ENCODE peak calls at places on chromosomes 3 and 15, in four cellular contexts. Z is right atrium auricular region, B is colonic mucosa, Q is A673. M is an unnamed sample.

GRCh38 chr15:94119923-94120775 is 111.2 kb upstream of the MCTP2 start:
- DNase-seq in Q (peak), Z (peak), B (peak), M (peak)

GRCh38 chr3:193648542-193649076 is 55.6 kb downstream of the OPA1 start:
- DNase-seq in Q (no peak), Z (no peak), B (no peak), M (no peak)

GRCh38 chr3:187878776-187879524 is 133.7 kb upstream of the BCL6 start:
- DNase-seq in B (no peak), Q (no peak), Z (no peak), M (no peak)

GRCh38 chr3:95615592-95616310 is 1198.6 kb upstream of the EPHA6 start:
- DNase-seq in B (no peak), Q (no peak), Z (no peak), M (no peak)

GRCh38 chr15:67511606-67512005 is 9.3 kb upstream of the C15orf61 start:
- DNase-seq in B (no peak), Q (no peak), Z (no peak), M (no peak)

GRCh38 chr3:186938716-186939115 is 8.4 kb downstream of the ST6GAL1 start:
- DNase-seq in Q (no peak), B (no peak), Z (no peak), M (no peak)

GRCh38 chr3:25916286-25916685 is 126.4 kb downstream of the OXSM start:
- DNase-seq in Z (no peak), Q (no peak), B (no peak), M (no peak)

GRCh38 chr3:19947549-19948071 is 713 bp downstream of the RAB5A start:
- DNase-seq in Z (peak), B (peak), Q (peak), M (peak)

GRCh38 chr3:123635220-123635619 is 50.4 kb upstream of the HACD2 start:
- DNase-seq in Q (no peak), Z (no peak), B (no peak), M (no peak)

GRCh38 chr15:65249641-65250040 is 37.0 kb downstream of the PARP16 start:
- DNase-seq in B (no peak), Q (no peak), Z (no peak), M (no peak)

GRCh38 chr15:31262901-31263671 is 63.5 kb upstream of the KLF13 start:
- DNase-seq in Z (peak), Q (no peak), B (peak), M (no peak)

GRCh38 chr3:139016430-139017048 is 4.2 kb downstream of the PRR23B start:
- DNase-seq in Q (no peak), Z (no peak), B (no peak), M (no peak)

DNA sequence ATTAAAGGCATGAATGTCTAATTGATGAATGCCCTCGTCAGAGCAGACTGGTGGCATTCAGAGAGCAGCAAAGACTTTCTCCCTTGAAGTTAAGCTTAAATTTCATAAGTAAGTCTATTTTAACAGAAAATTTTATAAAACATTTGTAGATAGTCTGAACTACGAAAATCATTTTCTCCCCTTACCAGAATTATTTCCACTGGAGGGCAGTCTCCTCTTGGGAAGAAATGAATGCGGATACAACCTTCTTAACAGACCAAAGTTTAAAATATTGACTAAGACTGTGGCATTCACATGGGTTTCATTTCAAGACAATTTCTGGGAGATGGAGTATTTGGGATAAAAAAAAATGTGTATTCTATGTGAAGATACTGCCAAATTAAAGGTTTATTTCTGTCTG is 669.0 kb downstream of the FHIT start:
- DNase-seq in B (no peak), Z (no peak), Q (no peak), M (no peak)
- TF ChIP-seq CTCF in B (no peak), Z (no peak), Q (no peak), M (no peak)

GRCh38 chr3:32934150-32934742 is 17.2 kb upstream of the CCR4 start:
- DNase-seq in B (peak), Z (no peak), Q (peak), M (peak)

GRCh38 chr3:32940726-32941125 is 10.7 kb upstream of the CCR4 start:
- DNase-seq in Z (no peak), B (no peak), Q (no peak), M (no peak)

GRCh38 chr3:32937331-32937730 is 14.1 kb upstream of the CCR4 start:
- DNase-seq in Q (no peak), B (no peak), Z (no peak), M (peak)
- TF ChIP-seq CTCF in Q (no peak), B (no peak), Z (no peak), M (no peak)

GRCh38 chr15:101115887-101116680 is 135.8 kb downstream of the CHSY1 start:
- DNase-seq in Z (no peak), Q (no peak), B (no peak), M (peak)
- TF ChIP-seq CTCF in Z (no peak), Q (no peak), B (no peak), M (no peak)

GRCh38 chr3:141047168-141047567 is 4.0 kb upstream of the SPSB4 start:
- DNase-seq in B (no peak), Z (no peak), Q (no peak), M (no peak)

GRCh38 chr3:141050913-141051632 is at the start of gene SPSB4:
- DNase-seq in Q (peak), Z (no peak), B (no peak), M (peak)

GRCh38 chr3:141051641-141052569 is 758 bp downstream of the SPSB4 start:
- DNase-seq in B (no peak), Q (no peak), Z (no peak), M (peak)

GRCh38 chr3:141050576-141050912 is 603 bp upstream of the SPSB4 start:
- DNase-seq in B (no peak), Q (peak), Z (no peak), M (no peak)

GRCh38 chr3:141049681-141050080 is 1.5 kb upstream of the SPSB4 start:
- DNase-seq in Z (no peak), Q (peak), B (no peak), M (no peak)
- TF ChIP-seq CTCF in Z (no peak), Q (peak), B (no peak), M (peak)

GRCh38 chr15:91525746-91526145 is 327.8 kb upstream of the SLCO3A1 start:
- DNase-seq in B (no peak), Q (no peak), Z (no peak), M (no peak)

GRCh38 chr15:91521996-91522395 is 331.5 kb upstream of the SLCO3A1 start:
- DNase-seq in Q (no peak), Z (no peak), B (no peak), M (no peak)

GRCh38 chr15:91520848-91521247 is 332.7 kb upstream of the SLCO3A1 start:
- DNase-seq in Q (no peak), Z (no peak), B (no peak), M (no peak)

GRCh38 chr15:91524534-91524933 is 329.0 kb upstream of the SLCO3A1 start:
- DNase-seq in Z (no peak), B (no peak), Q (no peak), M (no peak)

GRCh38 chr15:91522609-91523332 is 330.7 kb upstream of the SLCO3A1 start:
- DNase-seq in Q (peak), B (no peak), Z (no peak), M (no peak)
- TF ChIP-seq CTCF in Q (peak), B (no peak), Z (no peak), M (no peak)

GRCh38 chr3:101814835-101815234 is 34.5 kb upstream of the NFKBIZ start:
- DNase-seq in Z (no peak), B (no peak), Q (no peak), M (no peak)

GRCh38 chr3:101812895-101813294 is 33.9 kb downstream of the NXPE3 start:
- DNase-seq in B (no peak), Z (no peak), Q (no peak), M (no peak)

GRCh38 chr3:101816215-101817149 is 32.8 kb upstream of the NFKBIZ start:
- DNase-seq in B (no peak), Z (no peak), Q (no peak), M (no peak)

GRCh38 chr3:101811875-101812274 is 32.9 kb downstream of the NXPE3 start:
- DNase-seq in B (no peak), Q (no peak), Z (no peak), M (no peak)

DNA sequence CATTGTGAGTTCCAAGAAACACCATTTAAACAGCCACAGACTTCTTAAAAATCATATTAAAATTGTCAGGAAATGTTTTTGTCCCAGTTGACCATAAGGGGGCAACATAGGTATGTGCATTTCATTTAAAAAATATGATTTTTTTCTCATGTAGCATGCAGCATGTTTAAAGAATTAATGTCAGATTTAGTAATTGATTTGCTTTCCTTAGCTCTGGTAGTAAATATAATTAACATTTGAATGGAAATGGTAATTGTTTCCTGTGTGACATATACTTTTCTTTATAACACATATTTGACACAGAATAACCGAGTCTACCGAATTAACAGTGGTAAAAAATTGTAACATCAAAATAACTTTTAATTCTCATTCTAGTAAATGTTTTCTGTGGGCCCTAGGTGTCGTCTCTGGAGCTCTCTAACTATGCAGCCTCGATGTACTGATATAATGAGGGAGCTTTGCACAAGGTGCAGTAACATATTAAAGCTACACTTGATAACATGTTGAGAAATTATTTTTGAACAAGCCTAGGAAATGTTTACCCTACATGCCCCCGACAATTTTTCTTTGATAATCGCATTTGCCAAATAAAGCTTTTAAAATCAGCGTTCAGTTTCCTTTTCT is 34.9 kb downstream of the NXPE3 start:
- DNase-seq in Z (no peak), B (no peak), Q (peak), M (no peak)
- TF ChIP-seq CTCF in Z (peak), B (peak), Q (peak), M (peak)

GRCh38 chr15:74311734-74312444 is 55.6 kb downstream of the CYP11A1 start:
- DNase-seq in Z (no peak), Q (no peak), B (no peak), M (peak)
- TF ChIP-seq CTCF in Z (peak), Q (peak), B (no peak), M (peak)

M was measured in nephron progenitor cell.